ENCODE peak calls at places on chromosomes 16 and 17, in five cellular contexts. Y, N, O, R and U are unnamed samples.

GRCh38 chr16:87724490-87725291 is 41.1 kb downstream of the KLHDC4 start:
- DNase-seq in Y (no peak), N (no peak), O (no peak), R (no peak), U (no peak)

GRCh38 chr17:32814837-32815236 is 62.1 kb downstream of the MYO1D start:
- DNase-seq in Y (no peak), N (no peak), O (no peak), R (no peak), U (no peak)

GRCh38 chr17:27438631-27439030 is 17.6 kb upstream of the KSR1 start:
- DNase-seq in Y (no peak), N (no peak), O (no peak), R (no peak), U (no peak)

GRCh38 chr17:45147581-45148182 is 593 bp upstream of the HEXIM1 start:
- DNase-seq in Y (peak), N (peak), O (peak), R (peak), U (peak)

GRCh38 chr16:9706217-9706616 is 476.0 kb downstream of the GRIN2A start:
- DNase-seq in Y (no peak), N (no peak), O (no peak), R (no peak), U (no peak)

GRCh38 chr16:87317766-87318121 is 552 bp upstream of the C16orf95 start:
- DNase-seq in Y (peak), N (peak), O (no peak), R (no peak), U (no peak)

GRCh38 chr17:72383053-72383847 is 262.4 kb downstream of the SOX9 start:
- DNase-seq in Y (peak), N (no peak), O (no peak), R (no peak), U (no peak)

GRCh38 chr17:58279016-58279671 is 1.6 kb downstream of the MPO start:
- DNase-seq in Y (peak), N (no peak), O (no peak), R (no peak), U (no peak)

GRCh38 chr17:74768069-74768762 is 7.9 kb downstream of the NAT9 start:
- DNase-seq in Y (no peak), N (no peak), O (no peak), R (no peak), U (no peak)

GRCh38 chr16:69931631-69932030 is 19.5 kb upstream of the CLEC18A start:
- DNase-seq in Y (no peak), N (peak), O (no peak), R (no peak), U (no peak)

GRCh38 chr16:69934751-69935150 is 16.4 kb upstream of the CLEC18A start:
- DNase-seq in Y (no peak), N (peak), O (no peak), R (no peak), U (no peak)

GRCh38 chr16:69934044-69934443 is 17.1 kb upstream of the CLEC18A start:
- DNase-seq in Y (no peak), N (peak), O (no peak), R (no peak), U (no peak)

GRCh38 chr16:69932228-69932627 is 18.9 kb upstream of the CLEC18A start:
- DNase-seq in Y (no peak), N (no peak), O (no peak), R (no peak), U (no peak)

DNA sequence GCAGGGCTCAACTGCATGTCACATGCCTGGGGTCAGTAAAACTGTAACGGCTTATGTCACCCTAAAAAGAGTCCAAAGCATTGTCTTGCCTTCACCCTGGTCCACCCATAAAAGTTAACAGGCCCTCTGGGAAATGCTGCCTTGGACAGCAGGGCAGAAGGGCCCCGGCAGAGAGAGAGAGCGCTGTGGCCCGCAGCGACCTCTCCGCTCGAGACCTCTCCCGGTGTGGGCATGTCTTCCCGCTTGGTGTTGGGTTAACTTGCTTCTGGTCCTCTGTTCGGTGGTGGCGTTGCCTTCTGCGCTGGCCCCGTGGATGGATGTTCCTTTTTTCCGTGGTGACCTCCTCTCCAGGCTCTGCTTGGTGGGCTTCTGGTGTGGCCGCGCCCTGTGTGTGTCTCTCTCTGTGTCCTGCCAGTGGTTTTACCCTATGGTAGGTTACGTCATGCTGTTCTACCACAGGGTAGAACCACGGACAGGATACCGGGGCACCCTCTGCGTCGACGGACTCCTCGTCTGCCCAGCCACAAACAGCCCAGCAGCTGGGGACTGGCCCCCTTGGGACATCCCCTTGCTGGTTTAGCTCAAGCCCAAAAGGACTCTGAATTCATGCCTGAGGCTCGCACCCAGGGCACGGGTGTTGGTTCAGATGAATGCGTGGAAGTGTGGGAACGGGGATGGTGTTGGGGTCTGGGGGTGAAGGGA is 18.3 kb upstream of the CLEC18A start:
- DNase-seq in Y (no peak), N (peak), O (no peak), R (no peak), U (no peak)
- H3K27ac ChIP-seq in Y (no peak), N (no peak), O (no peak), R (no peak), U (no peak)

GRCh38 chr17:80752369-80752705 is 207.7 kb downstream of the RPTOR start:
- DNase-seq in Y (no peak), N (no peak), O (no peak), R (no peak), U (no peak)
- H3K27ac ChIP-seq in Y (peak), N (no peak), O (no peak), R (peak), U (no peak)

DNA sequence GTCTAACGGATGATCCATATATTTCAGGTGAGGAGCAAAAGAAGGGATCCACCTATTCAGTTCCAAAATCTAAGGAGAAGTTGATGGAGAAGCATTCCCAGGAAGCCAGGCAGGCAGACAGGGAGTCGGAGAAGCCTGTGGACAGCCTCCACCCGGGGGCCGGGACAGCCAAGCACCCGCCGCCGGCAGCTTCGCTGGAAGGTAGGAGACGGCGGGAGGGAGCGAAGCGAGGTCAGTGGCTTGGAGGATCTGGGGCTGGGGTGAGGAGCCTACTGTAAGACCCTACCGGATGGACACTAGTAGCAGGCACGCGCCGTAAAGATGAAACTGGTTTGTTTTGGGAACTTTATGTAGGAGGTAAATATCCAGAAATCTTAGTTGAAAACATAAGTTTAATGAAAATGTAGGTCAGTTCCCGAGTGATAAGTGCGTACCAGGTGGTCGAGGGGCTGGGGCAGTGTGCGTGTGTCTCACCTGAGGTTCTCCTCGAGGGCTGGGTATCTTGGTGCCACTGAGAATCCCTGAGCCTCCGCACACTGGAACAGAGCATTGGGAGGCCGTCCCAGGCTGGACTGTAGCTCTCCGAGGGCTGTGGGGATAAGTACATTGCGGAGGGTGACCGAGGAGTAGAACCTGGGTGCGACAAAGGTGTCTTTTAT is 714 bp downstream of the SPATA33 start:
- DNase-seq in Y (no peak), N (peak), O (no peak), R (no peak), U (no peak)
- H3K27ac ChIP-seq in Y (no peak), N (peak), O (peak), R (no peak), U (peak)

GRCh38 chr16:1542166-1542500 is 8.7 kb downstream of the TMEM204 start:
- DNase-seq in Y (no peak), N (no peak), O (no peak), R (no peak), U (no peak)
- H3K27ac ChIP-seq in Y (no peak), N (peak), O (no peak), R (peak), U (no peak)

DNA sequence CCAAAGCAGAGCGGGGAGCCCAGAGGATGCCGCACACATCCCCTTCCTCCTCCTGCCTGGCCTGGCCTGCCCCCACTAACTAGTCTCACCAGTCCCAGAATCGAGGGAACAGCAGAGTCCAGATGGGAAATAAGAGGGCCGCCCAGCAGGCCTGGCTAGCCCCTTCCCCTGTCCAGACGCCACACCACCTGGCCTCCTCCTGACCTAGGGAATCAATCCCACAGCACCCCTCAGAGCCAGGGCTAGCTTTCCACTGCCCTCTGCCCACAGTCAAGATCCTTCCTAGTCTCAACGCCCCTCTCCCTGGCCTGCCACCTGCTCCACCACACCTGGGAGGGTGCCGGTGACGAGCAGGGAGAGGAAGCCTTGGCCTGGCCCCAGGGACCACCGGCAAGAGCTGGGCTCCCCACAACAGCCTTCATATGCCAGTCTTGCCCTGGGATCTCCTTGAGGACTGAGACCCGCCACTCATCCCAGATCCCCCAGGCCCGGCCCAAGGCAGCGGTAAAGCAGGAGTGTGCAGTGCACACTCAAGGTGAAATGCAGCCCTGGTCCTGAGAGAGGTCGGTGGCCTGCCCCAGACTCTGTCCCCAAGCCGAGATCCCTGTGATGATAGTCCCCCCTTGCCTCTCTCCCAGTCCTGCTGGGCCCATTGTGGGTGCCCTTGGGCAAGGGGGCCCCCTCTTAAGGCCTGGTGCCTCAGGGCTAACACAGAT is 27.9 kb downstream of the KATNB1 start:
- DNase-seq in Y (no peak), N (no peak), O (no peak), R (no peak), U (no peak)
- H3K27ac ChIP-seq in Y (no peak), N (no peak), O (peak), R (no peak), U (peak)

GRCh38 chr16:50610331-50611262 is 62.4 kb downstream of the NKD1 start:
- DNase-seq in Y (peak), N (no peak), O (no peak), R (no peak), U (no peak)
- H3K27ac ChIP-seq in Y (no peak), N (no peak), O (no peak), R (no peak), U (no peak)

GRCh38 chr16:58850627-58851024 is 116.5 kb upstream of the GOT2 start:
- DNase-seq in Y (no peak), N (no peak), O (no peak), R (no peak), U (no peak)

GRCh38 chr16:58855291-58855823 is 121.2 kb upstream of the GOT2 start:
- DNase-seq in Y (no peak), N (no peak), O (no peak), R (no peak), U (no peak)

GRCh38 chr16:58850019-58850626 is 116.0 kb upstream of the GOT2 start:
- DNase-seq in Y (no peak), N (no peak), O (no peak), R (no peak), U (no peak)

GRCh38 chr16:58853830-58854229 is 119.7 kb upstream of the GOT2 start:
- DNase-seq in Y (no peak), N (no peak), O (no peak), R (no peak), U (no peak)

DNA sequence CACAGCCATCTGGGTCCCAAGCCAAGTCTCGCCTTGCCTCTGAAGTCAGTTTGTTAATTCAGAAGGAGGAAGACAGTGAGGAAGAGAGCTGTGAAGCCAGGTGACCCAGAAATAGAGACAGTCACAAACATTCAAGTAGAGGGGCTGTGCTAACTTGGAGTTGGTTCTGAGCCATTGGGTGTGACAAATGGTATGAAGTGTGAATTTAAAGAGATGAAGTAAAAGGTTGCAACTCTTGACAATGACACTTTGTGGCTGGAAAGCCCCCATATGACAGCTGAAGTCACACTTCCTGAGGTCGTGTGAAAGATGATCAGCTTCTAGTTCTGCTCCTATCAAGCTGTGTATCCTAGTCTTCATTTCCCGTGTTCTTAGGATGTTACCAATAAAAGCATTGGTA is 120.3 kb upstream of the GOT2 start:
- DNase-seq in Y (no peak), N (no peak), O (no peak), R (no peak), U (no peak)
- H3K27ac ChIP-seq in Y (no peak), N (no peak), O (no peak), R (no peak), U (no peak)

GRCh38 chr16:66175058-66175457 is 191.4 kb upstream of the CDH5 start:
- DNase-seq in Y (no peak), N (no peak), O (no peak), R (no peak), U (no peak)
- H3K27ac ChIP-seq in Y (no peak), N (no peak), O (no peak), R (no peak), U (no peak)

GRCh38 chr16:73022534-73022933 is 25.4 kb downstream of the ZFHX3 start:
- DNase-seq in Y (no peak), N (no peak), O (no peak), R (no peak), U (no peak)

GRCh38 chr16:73025111-73025505 is 22.8 kb downstream of the ZFHX3 start:
- DNase-seq in Y (no peak), N (no peak), O (no peak), R (no peak), U (no peak)

GRCh38 chr16:73023320-73023719 is 24.6 kb downstream of the ZFHX3 start:
- DNase-seq in Y (no peak), N (no peak), O (no peak), R (no peak), U (no peak)

GRCh38 chr16:73024571-73025105 is 23.3 kb downstream of the ZFHX3 start:
- DNase-seq in Y (no peak), N (no peak), O (no peak), R (no peak), U (no peak)

GRCh38 chr16:73023752-73024570 is 24.0 kb downstream of the ZFHX3 start:
- DNase-seq in Y (no peak), N (no peak), O (no peak), R (no peak), U (no peak)
- H3K27ac ChIP-seq in Y (no peak), N (no peak), O (no peak), R (no peak), U (no peak)

GRCh38 chr16:84299734-84300440 is 5.2 kb downstream of the WFDC1 start:
- DNase-seq in Y (peak), N (no peak), O (no peak), R (no peak), U (no peak)

GRCh38 chr16:84303516-84303915 is 8.8 kb downstream of the WFDC1 start:
- DNase-seq in Y (no peak), N (no peak), O (no peak), R (no peak), U (no peak)

GRCh38 chr16:84303023-84303422 is 8.3 kb downstream of the WFDC1 start:
- DNase-seq in Y (no peak), N (no peak), O (no peak), R (no peak), U (no peak)

GRCh38 chr16:84298376-84298899 is 3.8 kb downstream of the WFDC1 start:
- DNase-seq in Y (no peak), N (no peak), O (no peak), R (no peak), U (no peak)

DNA sequence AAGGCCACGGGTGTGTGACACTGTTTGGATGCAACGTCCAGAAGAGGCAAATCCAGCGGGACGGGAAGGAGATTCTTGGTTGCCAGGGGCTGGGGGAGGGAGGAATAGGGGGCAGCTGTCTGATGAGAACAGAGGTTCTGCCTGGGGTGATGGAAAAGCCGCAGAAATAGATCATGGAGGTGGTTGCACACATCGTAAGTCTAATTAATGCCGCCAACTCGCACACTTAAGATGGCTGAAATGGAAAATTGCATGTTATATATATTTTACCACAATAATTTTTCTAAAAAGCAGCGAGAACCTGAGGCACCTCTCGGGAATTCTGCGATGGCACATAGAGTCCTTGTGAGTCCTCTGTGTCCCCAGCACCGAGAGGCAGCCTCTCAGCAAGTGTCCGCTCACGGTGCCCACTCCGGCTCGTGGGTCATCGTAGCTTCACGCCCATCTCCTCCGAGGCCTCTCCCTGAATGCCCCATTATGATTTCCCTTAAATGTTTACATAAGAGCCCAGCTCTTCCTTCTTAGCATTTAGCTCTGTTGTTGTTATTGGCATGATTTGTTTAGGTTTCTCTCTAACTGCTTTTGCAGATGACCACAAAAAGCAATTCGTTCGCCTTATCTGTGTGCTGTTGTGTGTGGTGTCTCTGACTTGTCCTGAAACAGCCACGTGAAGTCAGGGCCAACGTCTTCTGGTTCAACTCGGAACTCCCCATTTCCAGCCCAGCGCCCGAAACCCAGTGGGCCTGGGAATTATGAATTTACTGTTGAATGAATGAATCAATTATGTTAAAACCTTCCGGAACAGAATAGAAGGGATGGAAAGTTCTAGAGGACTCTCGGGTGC is 7.7 kb downstream of the WFDC1 start:
- DNase-seq in Y (no peak), N (no peak), O (no peak), R (no peak), U (no peak)
- H3K27ac ChIP-seq in Y (no peak), N (no peak), O (no peak), R (no peak), U (no peak)